ENCODE peak calls at places on chromosomes 1 and 21, in four cellular contexts. One of them, this sample, is unnamed.

GRCh38 chr1:219333626-219334025 is 159.9 kb downstream of the LYPLAL1 start:
- DNase-seq in amygdala: no peak
- DNase-seq in mucosa of descending colon: no peak
- DNase-seq in stimulated activated CD4-positive, alpha-beta T cell treated with anti-CD3 and anti-CD28 coated beads, Interleukin-4, amount 100 ng/mL, for 24 hours: no peak
- DNase-seq in this sample: no peak

GRCh38 chr1:207863893-207864535 is 46.9 kb downstream of the CD34 start:
- DNase-seq in amygdala: no peak
- DNase-seq in mucosa of descending colon: no peak
- DNase-seq in stimulated activated CD4-positive, alpha-beta T cell treated with anti-CD3 and anti-CD28 coated beads, Interleukin-4, amount 100 ng/mL, for 24 hours: peak
- DNase-seq in this sample: no peak

GRCh38 chr1:90854559-90854958 is 137.5 kb upstream of the BARHL2 start:
- DNase-seq in amygdala: no peak
- DNase-seq in mucosa of descending colon: no peak
- DNase-seq in stimulated activated CD4-positive, alpha-beta T cell treated with anti-CD3 and anti-CD28 coated beads, Interleukin-4, amount 100 ng/mL, for 24 hours: no peak
- DNase-seq in this sample: no peak

GRCh38 chr1:13228343-13228781 is 2.4 kb upstream of the PRAMEF18 start:
- DNase-seq in amygdala: no peak
- DNase-seq in mucosa of descending colon: no peak
- DNase-seq in stimulated activated CD4-positive, alpha-beta T cell treated with anti-CD3 and anti-CD28 coated beads, Interleukin-4, amount 100 ng/mL, for 24 hours: peak
- DNase-seq in this sample: no peak

GRCh38 chr1:15953791-15954201 is 22.1 kb downstream of the ZBTB17 start:
- DNase-seq in amygdala: no peak
- DNase-seq in mucosa of descending colon: no peak
- DNase-seq in stimulated activated CD4-positive, alpha-beta T cell treated with anti-CD3 and anti-CD28 coated beads, Interleukin-4, amount 100 ng/mL, for 24 hours: no peak
- DNase-seq in this sample: peak

GRCh38 chr1:224874775-224875174 is 54.7 kb upstream of the DNAH14 start:
- DNase-seq in amygdala: no peak
- DNase-seq in mucosa of descending colon: no peak
- DNase-seq in stimulated activated CD4-positive, alpha-beta T cell treated with anti-CD3 and anti-CD28 coated beads, Interleukin-4, amount 100 ng/mL, for 24 hours: no peak
- DNase-seq in this sample: peak

GRCh38 chr1:224448428-224449017 is 13.9 kb upstream of the WDR26 start:
- DNase-seq in amygdala: no peak
- DNase-seq in mucosa of descending colon: no peak
- DNase-seq in stimulated activated CD4-positive, alpha-beta T cell treated with anti-CD3 and anti-CD28 coated beads, Interleukin-4, amount 100 ng/mL, for 24 hours: no peak
- DNase-seq in this sample: no peak

GRCh38 chr21:25457411-25457810 is 149.9 kb downstream of the MRPL39 start:
- DNase-seq in amygdala: no peak
- DNase-seq in mucosa of descending colon: no peak
- DNase-seq in stimulated activated CD4-positive, alpha-beta T cell treated with anti-CD3 and anti-CD28 coated beads, Interleukin-4, amount 100 ng/mL, for 24 hours: no peak
- DNase-seq in this sample: no peak

GRCh38 chr1:71228727-71229371 is 148.0 kb upstream of the ZRANB2 start:
- DNase-seq in amygdala: no peak
- DNase-seq in mucosa of descending colon: no peak
- DNase-seq in stimulated activated CD4-positive, alpha-beta T cell treated with anti-CD3 and anti-CD28 coated beads, Interleukin-4, amount 100 ng/mL, for 24 hours: no peak
- DNase-seq in this sample: peak

GRCh38 chr1:61226791-61227567 is 144.6 kb downstream of the NFIA start:
- DNase-seq in amygdala: no peak
- DNase-seq in mucosa of descending colon: peak
- DNase-seq in stimulated activated CD4-positive, alpha-beta T cell treated with anti-CD3 and anti-CD28 coated beads, Interleukin-4, amount 100 ng/mL, for 24 hours: no peak
- DNase-seq in this sample: no peak

GRCh38 chr1:85605519-85606413 is 25.2 kb downstream of the CCN1 start:
- DNase-seq in amygdala: no peak
- DNase-seq in mucosa of descending colon: no peak
- DNase-seq in stimulated activated CD4-positive, alpha-beta T cell treated with anti-CD3 and anti-CD28 coated beads, Interleukin-4, amount 100 ng/mL, for 24 hours: no peak
- DNase-seq in this sample: no peak

GRCh38 chr1:8474369-8474768 is 156.5 kb downstream of the SLC45A1 start:
- DNase-seq in amygdala: no peak
- DNase-seq in mucosa of descending colon: no peak
- DNase-seq in stimulated activated CD4-positive, alpha-beta T cell treated with anti-CD3 and anti-CD28 coated beads, Interleukin-4, amount 100 ng/mL, for 24 hours: no peak
- DNase-seq in this sample: no peak

GRCh38 chr1:184792450-184792969 is 37.9 kb upstream of the EDEM3 start:
- DNase-seq in amygdala: peak
- DNase-seq in mucosa of descending colon: peak
- DNase-seq in stimulated activated CD4-positive, alpha-beta T cell treated with anti-CD3 and anti-CD28 coated beads, Interleukin-4, amount 100 ng/mL, for 24 hours: no peak
- DNase-seq in this sample: no peak

GRCh38 chr1:27145934-27146354 is 9.0 kb downstream of the SLC9A1 start:
- DNase-seq in amygdala: no peak
- DNase-seq in mucosa of descending colon: no peak
- DNase-seq in stimulated activated CD4-positive, alpha-beta T cell treated with anti-CD3 and anti-CD28 coated beads, Interleukin-4, amount 100 ng/mL, for 24 hours: no peak
- DNase-seq in this sample: no peak

GRCh38 chr1:94599090-94599813 is 57.7 kb upstream of the F3 start:
- DNase-seq in amygdala: no peak
- DNase-seq in mucosa of descending colon: no peak
- DNase-seq in stimulated activated CD4-positive, alpha-beta T cell treated with anti-CD3 and anti-CD28 coated beads, Interleukin-4, amount 100 ng/mL, for 24 hours: no peak
- DNase-seq in this sample: peak

GRCh38 chr21:26297856-26298255 is 127.3 kb upstream of the APP start:
- DNase-seq in amygdala: no peak
- DNase-seq in mucosa of descending colon: no peak
- DNase-seq in stimulated activated CD4-positive, alpha-beta T cell treated with anti-CD3 and anti-CD28 coated beads, Interleukin-4, amount 100 ng/mL, for 24 hours: no peak
- DNase-seq in this sample: no peak

GRCh38 chr1:17904290-17904689 is 149.2 kb downstream of the ACTL8 start:
- DNase-seq in amygdala: no peak
- DNase-seq in mucosa of descending colon: no peak
- DNase-seq in stimulated activated CD4-positive, alpha-beta T cell treated with anti-CD3 and anti-CD28 coated beads, Interleukin-4, amount 100 ng/mL, for 24 hours: no peak
- DNase-seq in this sample: no peak

GRCh38 chr21:26782349-26782748 is 62.9 kb downstream of the ADAMTS1 start:
- DNase-seq in amygdala: no peak
- DNase-seq in mucosa of descending colon: no peak
- DNase-seq in stimulated activated CD4-positive, alpha-beta T cell treated with anti-CD3 and anti-CD28 coated beads, Interleukin-4, amount 100 ng/mL, for 24 hours: no peak
- DNase-seq in this sample: no peak

GRCh38 chr1:71083271-71083670 is 2.4 kb upstream of the ZRANB2 start:
- DNase-seq in amygdala: no peak
- DNase-seq in mucosa of descending colon: no peak
- DNase-seq in stimulated activated CD4-positive, alpha-beta T cell treated with anti-CD3 and anti-CD28 coated beads, Interleukin-4, amount 100 ng/mL, for 24 hours: no peak
- DNase-seq in this sample: no peak

GRCh38 chr1:203057831-203058673 is 27.8 kb downstream of the MYOG start:
- DNase-seq in amygdala: no peak
- DNase-seq in mucosa of descending colon: no peak
- DNase-seq in stimulated activated CD4-positive, alpha-beta T cell treated with anti-CD3 and anti-CD28 coated beads, Interleukin-4, amount 100 ng/mL, for 24 hours: no peak
- DNase-seq in this sample: no peak

GRCh38 chr1:247961796-247962195 is 3.2 kb upstream of the OR2AK2 start:
- DNase-seq in amygdala: no peak
- DNase-seq in mucosa of descending colon: no peak
- DNase-seq in stimulated activated CD4-positive, alpha-beta T cell treated with anti-CD3 and anti-CD28 coated beads, Interleukin-4, amount 100 ng/mL, for 24 hours: no peak
- DNase-seq in this sample: no peak

GRCh38 chr1:118821801-118822200 is 166.3 kb downstream of the TBX15 start:
- DNase-seq in amygdala: no peak
- DNase-seq in mucosa of descending colon: no peak
- DNase-seq in stimulated activated CD4-positive, alpha-beta T cell treated with anti-CD3 and anti-CD28 coated beads, Interleukin-4, amount 100 ng/mL, for 24 hours: no peak
- DNase-seq in this sample: no peak

GRCh38 chr1:243730499-243731150 is 119.4 kb downstream of the AKT3 start:
- DNase-seq in amygdala: no peak
- DNase-seq in mucosa of descending colon: no peak
- DNase-seq in stimulated activated CD4-positive, alpha-beta T cell treated with anti-CD3 and anti-CD28 coated beads, Interleukin-4, amount 100 ng/mL, for 24 hours: no peak
- DNase-seq in this sample: no peak

GRCh38 chr1:230423936-230424335 is 2.2 kb downstream of the PGBD5 start:
- DNase-seq in amygdala: no peak
- DNase-seq in mucosa of descending colon: no peak
- DNase-seq in stimulated activated CD4-positive, alpha-beta T cell treated with anti-CD3 and anti-CD28 coated beads, Interleukin-4, amount 100 ng/mL, for 24 hours: no peak
- DNase-seq in this sample: no peak